ENCODE peak calls at places on chromosomes 3 and 15, in seven cellular contexts. A, M, G, Y, O, T and L are unnamed samples.

GRCh38 chr3:43296565-43296964 is 10.2 kb downstream of the SNRK start:
- DNase-seq in A (no peak), M (peak), G (no peak), Y (no peak), O (no peak), T (no peak), L (no peak)

GRCh38 chr3:43759297-43759782 is 68.6 kb downstream of the ABHD5 start:
- DNase-seq in A (peak), M (no peak), G (no peak), Y (peak), O (no peak), T (no peak), L (no peak)

GRCh38 chr3:51777985-51778384 is 1.1 kb downstream of the IQCF6 start:
- DNase-seq in A (no peak), M (no peak), G (no peak), Y (no peak), O (no peak), T (no peak), L (peak)

GRCh38 chr15:77016321-77016695 is 21.4 kb downstream of the PSTPIP1 start:
- DNase-seq in A (no peak), M (no peak), G (no peak), Y (no peak), O (no peak), T (no peak), L (no peak)

GRCh38 chr3:172512363-172512762 is 10.9 kb downstream of the TNFSF10 start:
- DNase-seq in A (no peak), M (no peak), G (no peak), Y (no peak), O (no peak), T (peak), L (no peak)

GRCh38 chr3:157248590-157249425 is 88.9 kb upstream of the CCNL1 start:
- DNase-seq in A (peak), M (no peak), G (peak), Y (no peak), O (no peak), T (no peak), L (no peak)

GRCh38 chr3:38985581-38985980 is 66.2 kb downstream of the SCN11A start:
- DNase-seq in A (no peak), M (no peak), G (no peak), Y (no peak), O (no peak), T (no peak), L (no peak)

GRCh38 chr3:74053970-74054369 is 429.2 kb upstream of the PDZRN3 start:
- DNase-seq in A (no peak), M (no peak), G (no peak), Y (no peak), O (no peak), T (no peak), L (no peak)

GRCh38 chr15:31294067-31294466 is 32.6 kb upstream of the KLF13 start:
- DNase-seq in A (no peak), M (no peak), G (no peak), Y (no peak), O (no peak), T (no peak), L (no peak)

GRCh38 chr3:148962513-148962912 is 28.8 kb upstream of the GYG1 start:
- DNase-seq in A (peak), M (peak), G (peak), Y (peak), O (no peak), T (no peak), L (no peak)

GRCh38 chr3:28050895-28051294 is 190.5 kb upstream of the CMC1 start:
- DNase-seq in A (peak), M (no peak), G (peak), Y (no peak), O (no peak), T (no peak), L (no peak)

GRCh38 chr3:58323795-58324674 is 8.7 kb upstream of the PXK start:
- DNase-seq in A (no peak), M (no peak), G (no peak), Y (no peak), O (no peak), T (no peak), L (no peak)

GRCh38 chr3:24730173-24730572 is 235.5 kb upstream of the THRB start:
- DNase-seq in A (no peak), M (no peak), G (no peak), Y (no peak), O (no peak), T (no peak), L (no peak)

GRCh38 chr3:152458725-152459515 is 190.2 kb downstream of the MBNL1 start:
- DNase-seq in A (no peak), M (no peak), G (no peak), Y (no peak), O (no peak), T (no peak), L (no peak)

GRCh38 chr3:172138792-172139507 is 99.6 kb downstream of the FNDC3B start:
- DNase-seq in A (peak), M (peak), G (no peak), Y (no peak), O (no peak), T (peak), L (no peak)

GRCh38 chr3:129441215-129441614 is 1.2 kb downstream of the IFT122 start:
- DNase-seq in A (no peak), M (no peak), G (no peak), Y (no peak), O (no peak), T (no peak), L (no peak)

GRCh38 chr3:160869825-160870224 is 113.8 kb downstream of the PPM1L start:
- DNase-seq in A (no peak), M (no peak), G (no peak), Y (no peak), O (peak), T (no peak), L (peak)

GRCh38 chr3:107106316-107106715 is 270.9 kb upstream of the CCDC54 start:
- DNase-seq in A (no peak), M (no peak), G (peak), Y (no peak), O (no peak), T (no peak), L (no peak)

GRCh38 chr3:168844502-168845482 is 749.1 kb upstream of the GOLIM4 start:
- DNase-seq in A (no peak), M (no peak), G (no peak), Y (no peak), O (no peak), T (no peak), L (no peak)

GRCh38 chr3:59318881-59319280 is 269.1 kb upstream of the CFAP20DC start:
- DNase-seq in A (no peak), M (no peak), G (no peak), Y (no peak), O (no peak), T (no peak), L (no peak)

GRCh38 chr3:60803812-60804211 is 447.4 kb downstream of the FHIT start:
- DNase-seq in A (no peak), M (no peak), G (no peak), Y (no peak), O (no peak), T (no peak), L (no peak)

GRCh38 chr15:29986946-29987345 is 95.8 kb upstream of the GOLGA8J start:
- DNase-seq in A (no peak), M (no peak), G (no peak), Y (no peak), O (no peak), T (no peak), L (no peak)
- TF ChIP-seq JUND in A (no peak), M (no peak), G (no peak), Y (no peak), O (no peak), T (no peak), L (no peak)

DNA sequence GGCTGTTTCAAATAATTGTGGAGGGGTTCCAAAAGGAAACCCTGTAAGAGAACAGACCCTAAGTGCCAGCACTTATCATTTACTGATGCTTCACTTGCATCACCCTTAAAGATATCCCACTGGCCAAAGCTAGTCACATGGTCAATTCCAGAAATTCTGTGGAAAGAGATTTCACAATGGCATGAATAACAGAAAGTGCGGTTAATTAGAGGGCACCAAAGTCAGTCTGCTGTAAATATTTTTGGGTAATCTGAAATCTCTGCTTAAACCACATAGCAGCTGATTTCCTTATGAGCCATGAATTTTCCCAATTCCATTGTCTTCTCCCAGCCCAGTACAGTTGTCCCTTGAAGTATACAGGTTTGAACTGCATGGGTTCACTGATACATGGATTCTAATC is 346.1 kb downstream of the SI start:
- DNase-seq in A (no peak), M (no peak), G (no peak), Y (no peak), O (no peak), T (no peak), L (no peak)
- TF ChIP-seq JUND in A (no peak), M (no peak), G (no peak), Y (no peak), O (no peak), T (no peak), L (no peak)

GRCh38 chr15:52153900-52154895 is 37.0 kb downstream of the GNB5 start:
- DNase-seq in A (no peak), M (no peak), G (no peak), Y (no peak), O (no peak), T (no peak), L (no peak)

GRCh38 chr15:52150878-52151277 is 38.3 kb upstream of the BCL2L10 start:
- DNase-seq in A (no peak), M (no peak), G (no peak), Y (no peak), O (no peak), T (no peak), L (no peak)

GRCh38 chr15:52151353-52151752 is 38.8 kb upstream of the BCL2L10 start:
- DNase-seq in A (no peak), M (no peak), G (no peak), Y (no peak), O (no peak), T (no peak), L (no peak)

GRCh38 chr15:52158084-52158765 is 33.0 kb downstream of the GNB5 start:
- DNase-seq in A (no peak), M (no peak), G (no peak), Y (no peak), O (no peak), T (no peak), L (no peak)

DNA sequence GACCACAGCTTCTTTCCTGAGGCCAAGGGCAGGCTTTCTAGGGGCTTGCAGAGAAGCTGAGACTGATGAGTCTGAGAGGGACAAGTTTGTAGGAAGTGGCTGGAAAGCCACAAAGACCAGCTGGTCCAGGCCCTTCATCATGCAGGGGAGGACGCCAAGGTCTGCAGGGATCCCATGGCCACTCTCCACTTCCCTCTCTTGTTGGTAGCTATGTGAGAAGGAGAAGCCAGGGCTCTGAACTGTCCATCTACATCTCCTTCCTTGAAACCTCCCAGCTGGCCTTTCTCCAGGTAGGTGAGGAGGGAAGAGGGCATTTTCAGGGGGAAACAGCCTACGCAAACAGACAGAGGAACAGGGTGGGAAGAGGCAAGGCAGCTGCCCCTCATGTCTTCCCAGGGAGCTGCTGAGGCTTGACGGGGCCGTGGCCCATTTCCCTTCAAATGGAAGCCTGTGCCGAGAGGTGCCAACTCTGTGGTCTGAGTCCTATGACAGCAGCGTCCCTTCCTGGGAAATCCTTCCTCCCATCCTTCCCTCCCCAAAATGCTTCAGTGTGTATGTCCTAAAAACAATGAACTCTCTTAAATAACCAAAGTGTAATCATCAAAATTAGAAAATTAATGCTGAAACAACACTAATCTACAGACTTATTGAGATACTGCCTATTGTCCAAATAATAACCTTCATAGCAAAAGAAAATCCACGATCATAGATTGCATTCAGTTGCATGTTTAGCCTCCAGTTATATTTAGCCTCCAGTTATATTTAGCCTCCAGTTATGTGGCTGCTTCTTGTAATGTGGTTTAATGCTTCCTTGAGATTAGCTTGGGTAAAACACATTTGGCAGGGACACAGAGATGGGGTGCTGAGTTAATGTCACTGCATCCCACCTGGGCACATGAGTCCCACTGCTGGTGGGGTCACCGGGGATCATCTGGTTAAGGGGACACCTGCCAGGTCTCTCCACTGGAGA is 36.0 kb downstream of the GNB5 start:
- DNase-seq in A (no peak), M (no peak), G (no peak), Y (no peak), O (no peak), T (no peak), L (no peak)
- TF ChIP-seq JUND in A (no peak), M (no peak), G (no peak), Y (no peak), O (no peak), T (no peak), L (no peak)

GRCh38 chr15:94229591-94230365 is 1.6 kb upstream of the MCTP2 start:
- DNase-seq in A (no peak), M (no peak), G (no peak), Y (no peak), O (no peak), T (peak), L (no peak)
- TF ChIP-seq JUND in A (no peak), M (no peak), G (no peak), Y (no peak), O (no peak), T (no peak), L (no peak)

DNA sequence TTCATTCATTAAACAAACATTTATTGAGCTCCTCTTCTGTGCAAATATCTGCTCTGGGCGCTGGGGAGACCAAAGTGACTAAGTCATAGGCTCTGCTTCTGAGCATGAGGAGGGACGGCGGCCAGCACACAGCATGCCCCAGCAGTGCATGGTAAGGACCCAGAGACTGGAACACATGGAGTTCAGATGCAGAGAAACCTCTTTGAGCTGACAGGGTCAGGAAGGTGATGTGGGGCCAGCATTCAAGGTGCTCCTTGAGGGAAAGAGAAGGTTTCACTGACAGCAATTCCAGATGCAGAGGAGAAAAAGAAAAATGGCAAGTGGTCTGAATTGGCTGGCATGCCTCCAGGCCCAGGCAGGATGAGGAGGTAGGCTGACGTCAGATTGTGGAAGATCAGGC is 234.5 kb downstream of the UACA start:
- DNase-seq in A (no peak), M (no peak), G (no peak), Y (no peak), O (no peak), T (no peak), L (no peak)
- TF ChIP-seq JUND in A (no peak), M (no peak), G (no peak), Y (no peak), O (no peak), T (no peak), L (no peak)

GRCh38 chr15:62894322-62895085 is 148.0 kb upstream of the TPM1 start:
- DNase-seq in A (no peak), M (no peak), G (no peak), Y (no peak), O (no peak), T (no peak), L (no peak)
- TF ChIP-seq JUND in A (no peak), M (no peak), G (no peak), Y (no peak), O (no peak), T (no peak), L (no peak)

GRCh38 chr3:183699238-183699947 is 1.8 kb downstream of the YEATS2 start:
- DNase-seq in A (no peak), M (no peak), G (no peak), Y (no peak), O (no peak), T (no peak), L (no peak)
- TF ChIP-seq JUND in A (no peak), M (no peak), G (no peak), Y (no peak), O (no peak), T (no peak), L (no peak)